ENCODE peak calls at places on chromosomes 5 and 9, in six cellular contexts. K is M059J; T is nephron progenitor cell; P is cardiac muscle cell; C is stimulated activated CD4-positive, alpha-beta T cell treated with anti-CD3 and anti-CD28 coated beads, TNF-alpha, amount 100 ng/mL, for 4 hours; N is fibroblast of the aortic adventitia. B is an unnamed sample.

GRCh38 chr5:147484708-147485020 is 25.2 kb downstream of the DPYSL3 start:
- DNase-seq in N (no peak), C (no peak), P (no peak), K (no peak), T (no peak), B (no peak)

GRCh38 chr5:65062684-65063083 is 294.0 kb downstream of the CWC27 start:
- DNase-seq in N (peak; percentile 99), K (peak; percentile 71), P (no peak), C (no peak), T (no peak), B (no peak)

GRCh38 chr5:37662789-37663475 is 176.9 kb downstream of the GDNF start:
- DNase-seq in P (no peak), K (no peak), N (peak; percentile 51), C (no peak), T (no peak), B (no peak)

GRCh38 chr9:14433841-14434511 is 120.0 kb upstream of the NFIB start:
- DNase-seq in T (no peak), N (peak; percentile 89), C (no peak), P (no peak), K (peak; percentile 50), B (no peak)

GRCh38 chr9:27340876-27341540 is 44.1 kb upstream of the EQTN start:
- DNase-seq in T (peak; percentile 16), K (no peak), C (no peak), P (no peak), N (no peak), B (no peak)

GRCh38 chr9:131740898-131741297 is 1.0 kb upstream of the RAPGEF1 start:
- DNase-seq in T (no peak), K (no peak), C (no peak), N (no peak), P (no peak), B (peak; percentile 65)

GRCh38 chr5:80141147-80141671 is 106.1 kb downstream of the THBS4 start:
- DNase-seq in N (peak; percentile 49), C (no peak), P (peak; percentile 73), T (peak; percentile 46), K (no peak), B (peak; percentile 91)

GRCh38 chr9:6897831-6898230 is 140.1 kb downstream of the KDM4C start:
- DNase-seq in T (peak; percentile 12), K (no peak), C (no peak), P (no peak), N (no peak), B (no peak)

GRCh38 chr5:24606974-24607373 is 37.8 kb downstream of the CDH10 start:
- DNase-seq in C (no peak), T (no peak), K (no peak), N (no peak), P (no peak), B (no peak)

GRCh38 chr9:111743275-111743674 is 51.5 kb downstream of the SHOC1 start:
- DNase-seq in P (no peak), N (peak; percentile 84), T (no peak), C (no peak), K (peak; percentile 89), B (no peak)

GRCh38 chr9:118829334-118829733 is 539.9 kb downstream of the BRINP1 start:
- DNase-seq in C (no peak), P (peak; percentile 41), N (no peak), T (no peak), K (peak; percentile 18), B (no peak)

GRCh38 chr9:124794902-124795491 is 18.1 kb downstream of the OLFML2A start:
- DNase-seq in N (no peak), P (peak; percentile 25), T (no peak), K (peak; percentile 30), C (no peak), B (no peak)

GRCh38 chr5:25500635-25501034 is 855.9 kb upstream of the CDH10 start:
- DNase-seq in N (no peak), C (no peak), K (no peak), T (no peak), P (no peak), B (no peak)

GRCh38 chr5:141488591-141489478 is at the start of gene PCDHGC5:
- DNase-seq in T (no peak), K (peak; percentile 88), N (peak; percentile 67), P (no peak), C (no peak), B (no peak)

GRCh38 chr5:58477760-58478159 is 13.5 kb upstream of the GAPT start:
- DNase-seq in C (no peak), N (no peak), K (no peak), P (no peak), T (no peak), B (no peak)

GRCh38 chr9:100911273-100911672 is 117.3 kb upstream of the PLPPR1 start:
- DNase-seq in N (no peak), K (no peak), C (no peak), T (no peak), P (no peak), B (no peak)

GRCh38 chr5:142506756-142507155 is 179.1 kb downstream of the FGF1 start:
- DNase-seq in N (peak; percentile 75), C (no peak), T (no peak), P (no peak), K (no peak), B (no peak)

GRCh38 chr5:153402550-153402949 is 87.9 kb upstream of the GRIA1 start:
- DNase-seq in C (no peak), T (no peak), N (no peak), P (no peak), K (peak; percentile 66), B (no peak)

GRCh38 chr9:69085523-69086283 is 50.2 kb downstream of the FXN start:
- DNase-seq in K (peak; percentile 4), C (no peak), T (no peak), P (no peak), N (peak; percentile 96), B (no peak)

GRCh38 chr9:109821711-109822110 is 41.7 kb downstream of the PALM2AKAP2 start:
- DNase-seq in T (no peak), N (no peak), K (peak; percentile 45), P (no peak), C (no peak), B (no peak)

GRCh38 chr9:38443181-38443580 is 18.9 kb upstream of the IGFBPL1 start:
- DNase-seq in C (no peak), T (no peak), N (no peak), P (no peak), K (peak; percentile 82), B (no peak)

GRCh38 chr5:82164109-82164956 is 113.8 kb downstream of the RPS23 start:
- DNase-seq in P (no peak), N (peak; percentile 85), T (no peak), K (peak; percentile 82), C (no peak), B (no peak)

GRCh38 chr5:36724429-36725332 is 118.3 kb downstream of the SLC1A3 start:
- DNase-seq in N (no peak), T (no peak), C (no peak), K (peak; percentile 60), P (no peak), B (peak; percentile 49)

GRCh38 chr9:81431662-81432061 is 257.7 kb downstream of the TLE1 start:
- DNase-seq in K (peak; percentile 99), N (peak; percentile 61), T (no peak), P (no peak), C (no peak), B (no peak)

GRCh38 chr5:151196556-151197290 is 27.2 kb downstream of the CCDC69 start:
- DNase-seq in T (no peak), N (no peak), P (no peak), K (no peak), C (no peak), B (no peak)

GRCh38 chr5:163889369-163889768 is 383.9 kb downstream of the MAT2B start:
- DNase-seq in C (no peak), P (no peak), N (peak; percentile 89), T (no peak), K (no peak), B (no peak)

GRCh38 chr9:15856591-15856990 is 303.7 kb downstream of the CCDC171 start:
- DNase-seq in T (no peak), P (no peak), C (no peak), N (peak; percentile 68), K (peak; percentile 30), B (no peak)

GRCh38 chr5:122392844-122393243 is 80.8 kb downstream of the SNCAIP start:
- DNase-seq in N (peak; percentile 10), C (no peak), P (no peak), T (no peak), K (no peak), B (no peak)

GRCh38 chr9:125644819-125645507 is 62.0 kb downstream of the MAPKAP1 start:
- DNase-seq in N (no peak), C (no peak), P (no peak), T (no peak), K (no peak), B (no peak)

GRCh38 chr5:136040746-136041415 is 12.1 kb downstream of the TGFBI start:
- DNase-seq in T (no peak), N (no peak), C (no peak), K (peak; percentile 89), P (no peak), B (no peak)

GRCh38 chr9:1231998-1232919 is 182.1 kb downstream of the DMRT2 start:
- DNase-seq in K (peak; percentile 53), N (peak; percentile 82), T (no peak), P (no peak), C (no peak), B (peak; percentile 66)

GRCh38 chr5:138103321-138103637 is 19.4 kb downstream of the WNT8A start:
- DNase-seq in T (no peak), C (no peak), P (no peak), K (no peak), N (no peak), B (no peak)

GRCh38 chr5:2722901-2723300 is 28.6 kb downstream of the IRX2 start:
- DNase-seq in P (no peak), N (no peak), C (no peak), K (no peak), T (no peak), B (no peak)

GRCh38 chr5:88686077-88686541 is 196.9 kb downstream of the MEF2C start:
- DNase-seq in C (no peak), T (no peak), N (no peak), K (peak; percentile 80), P (no peak), B (no peak)

GRCh38 chr9:36278243-36278642 is 20.0 kb upstream of the GNE start:
- DNase-seq in C (no peak), N (no peak), P (no peak), T (no peak), K (no peak), B (no peak)

GRCh38 chr5:181044662-181045305 is 4.7 kb downstream of the BTNL9 start:
- DNase-seq in N (no peak), P (no peak), K (no peak), C (no peak), T (no peak), B (peak; percentile 65)

GRCh38 chr5:52961238-52961637 is 27.9 kb upstream of the ITGA2 start:
- DNase-seq in C (no peak), P (no peak), K (peak; percentile 89), T (no peak), N (peak; percentile 16), B (no peak)

GRCh38 chr5:150514708-150515211 is 6.8 kb downstream of the NDST1 start:
- DNase-seq in P (no peak), C (no peak), N (peak; percentile 70), T (no peak), K (peak; percentile 84), B (peak; percentile 53)

GRCh38 chr9:115142502-115143265 is 24.7 kb upstream of the TNC start:
- DNase-seq in T (no peak), P (no peak), K (no peak), N (peak; percentile 34), C (no peak), B (no peak)

GRCh38 chr9:119283118-119283794 is 86.0 kb downstream of the BRINP1 start:
- DNase-seq in T (peak; percentile 9), P (no peak), N (no peak), K (peak; percentile 20), C (no peak), B (peak; percentile 34)

B was measured in left ventricle myocardium superior.